ENCODE peak calls at places on chromosomes 2 and 18, in six cellular contexts. Y, C, S, T, K and X are unnamed samples.

GRCh38 chr2:181157326-181157725 is 176.9 kb downstream of the UBE2E3 start:
- DNase-seq in Y (no peak), C (peak), S (no peak), T (no peak), K (no peak), X (no peak)

GRCh38 chr2:152847067-152847466 is 128.6 kb downstream of the ARL6IP6 start:
- DNase-seq in Y (peak), C (no peak), S (no peak), T (no peak), K (no peak), X (no peak)

GRCh38 chr2:74690571-74690970 is 36.5 kb downstream of the SEMA4F start:
- DNase-seq in Y (peak), C (peak), S (no peak), T (no peak), K (no peak), X (peak)

GRCh38 chr2:28754321-28754720 is 2.7 kb downstream of the PPP1CB start:
- DNase-seq in Y (peak), C (no peak), S (no peak), T (no peak), K (no peak), X (no peak)

GRCh38 chr2:222193328-222194008 is 105.3 kb downstream of the PAX3 start:
- DNase-seq in Y (no peak), C (no peak), S (no peak), T (no peak), K (no peak), X (no peak)

GRCh38 chr2:128300621-128301020 is 18.0 kb downstream of the HS6ST1 start:
- DNase-seq in Y (no peak), C (no peak), S (no peak), T (no peak), K (no peak), X (no peak)

GRCh38 chr2:151638188-151638933 is 95.9 kb downstream of the NEB start:
- DNase-seq in Y (no peak), C (no peak), S (peak), T (no peak), K (no peak), X (peak)

GRCh38 chr2:231604101-231604684 is 11.5 kb downstream of the TEX44 start:
- DNase-seq in Y (no peak), C (no peak), S (no peak), T (peak), K (peak), X (peak)

GRCh38 chr2:241741016-241741415 is 6.6 kb downstream of the D2HGDH start:
- DNase-seq in Y (peak), C (no peak), S (no peak), T (no peak), K (no peak), X (no peak)

GRCh38 chr2:160014227-160014626 is 48.2 kb downstream of the PLA2R1 start:
- DNase-seq in Y (no peak), C (no peak), S (no peak), T (no peak), K (no peak), X (no peak)

GRCh38 chr18:48609820-48610815 is 71.3 kb downstream of the CTIF start:
- DNase-seq in Y (no peak), C (no peak), S (no peak), T (no peak), K (no peak), X (no peak)

GRCh38 chr2:148957023-148957422 is 81.5 kb upstream of the LYPD6B start:
- DNase-seq in Y (no peak), C (no peak), S (no peak), T (no peak), K (no peak), X (no peak)

GRCh38 chr2:12321017-12321641 is 395.6 kb upstream of the TRIB2 start:
- DNase-seq in Y (peak), C (peak), S (no peak), T (no peak), K (peak), X (no peak)

GRCh38 chr2:65228249-65228750 is 669 bp downstream of the ACTR2 start:
- DNase-seq in Y (peak), C (no peak), S (no peak), T (no peak), K (no peak), X (peak)

GRCh38 chr2:223933098-223933800 is 11.9 kb downstream of the WDFY1 start:
- DNase-seq in Y (no peak), C (no peak), S (no peak), T (no peak), K (no peak), X (no peak)

GRCh38 chr2:66481100-66481549 is 46.2 kb downstream of the MEIS1 start:
- DNase-seq in Y (peak), C (no peak), S (no peak), T (no peak), K (no peak), X (no peak)

GRCh38 chr2:129320288-129320687 is 659.2 kb upstream of the RAB6C start:
- DNase-seq in Y (no peak), C (no peak), S (no peak), T (no peak), K (no peak), X (no peak)

GRCh38 chr2:21981127-21981526 is 857.4 kb downstream of the TDRD15 start:
- DNase-seq in Y (no peak), C (no peak), S (no peak), T (no peak), K (no peak), X (no peak)

GRCh38 chr2:68951899-68952298 is 794 bp downstream of the GKN2 start:
- DNase-seq in Y (no peak), C (no peak), S (no peak), T (no peak), K (no peak), X (no peak)

GRCh38 chr2:154546341-154546740 is 152.2 kb upstream of the KCNJ3 start:
- DNase-seq in Y (no peak), C (no peak), S (no peak), T (no peak), K (no peak), X (no peak)

GRCh38 chr2:46451131-46451711 is 28.1 kb upstream of the TMEM247 start:
- DNase-seq in Y (no peak), C (peak), S (no peak), T (no peak), K (peak), X (no peak)

GRCh38 chr2:121688820-121689219 is 39.6 kb upstream of the CLASP1 start:
- DNase-seq in Y (no peak), C (no peak), S (no peak), T (no peak), K (no peak), X (no peak)

GRCh38 chr2:159890945-159891588 is 93.1 kb upstream of the CD302 start:
- DNase-seq in Y (no peak), C (no peak), S (no peak), T (no peak), K (no peak), X (no peak)

GRCh38 chr2:143402462-143402861 is 273.2 kb downstream of the ARHGAP15 start:
- DNase-seq in Y (no peak), C (no peak), S (no peak), T (no peak), K (no peak), X (no peak)

GRCh38 chr2:17195016-17195415 is 323.2 kb downstream of the RAD51AP2 start:
- DNase-seq in Y (peak), C (no peak), S (no peak), T (no peak), K (no peak), X (no peak)

GRCh38 chr18:23205980-23206379 is 70.7 kb downstream of the CABLES1 start:
- DNase-seq in Y (no peak), C (no peak), S (no peak), T (no peak), K (no peak), X (no peak)
- TF ChIP-seq CTCF in Y (no peak), C (no peak), S (no peak), T (no peak), K (no peak), X (no peak)

DNA sequence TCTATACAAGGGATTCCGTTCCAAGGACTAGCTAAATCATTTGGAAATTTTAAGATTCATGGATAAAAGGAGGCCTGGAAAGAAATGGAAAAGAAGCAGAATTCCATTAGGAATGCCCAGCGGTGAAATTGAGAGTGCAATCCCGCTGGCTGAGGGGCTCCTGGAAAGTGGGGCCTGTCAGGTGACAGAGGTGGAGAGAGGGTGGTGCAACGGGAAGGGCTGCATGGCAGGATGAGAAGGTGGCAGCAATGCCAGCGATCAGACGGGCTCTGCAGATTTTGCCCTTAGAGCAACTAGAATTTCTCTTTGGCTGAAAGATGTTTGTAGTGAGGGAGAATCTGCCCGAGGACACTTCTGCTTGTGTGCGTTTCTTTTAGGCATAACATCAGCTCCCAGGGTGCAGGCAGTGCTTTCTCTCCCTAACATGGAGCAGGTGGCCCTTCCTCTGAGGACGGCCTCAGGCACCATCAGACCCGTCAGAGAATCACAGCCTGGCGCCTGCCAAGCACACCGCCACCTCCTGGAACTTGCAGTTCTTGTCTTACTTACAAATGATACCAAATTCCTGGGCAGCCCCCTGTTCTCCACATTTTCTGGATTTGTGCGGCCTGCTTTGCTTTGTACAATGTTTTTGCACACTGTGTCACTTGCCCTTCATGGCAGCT is 261.6 kb downstream of the NDUFA10 start:
- DNase-seq in Y (no peak), C (no peak), S (no peak), T (no peak), K (no peak), X (no peak)
- TF ChIP-seq CTCF in Y (no peak), C (peak), S (no peak), T (peak), K (no peak), X (no peak)

DNA sequence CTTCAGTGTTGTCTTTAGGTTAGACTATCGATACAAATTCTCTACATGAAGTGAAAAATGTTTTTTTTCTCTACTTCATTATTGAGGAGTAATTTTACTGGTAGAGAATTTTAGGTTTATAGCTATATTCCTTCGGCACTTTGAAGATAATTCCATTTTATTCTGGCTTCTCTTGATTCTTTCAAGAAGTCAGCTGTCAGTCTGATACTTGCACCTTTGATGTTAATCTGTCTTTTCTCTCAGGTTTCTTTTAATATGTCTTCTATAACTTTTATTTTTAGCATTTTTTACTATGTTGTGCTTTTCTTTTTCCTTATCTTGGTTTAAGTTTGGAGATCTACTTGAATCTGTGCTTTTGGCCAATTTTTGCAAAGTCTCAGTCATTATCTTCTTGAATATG is 18.6 kb downstream of the TSPYL6 start:
- DNase-seq in Y (no peak), C (no peak), S (no peak), T (no peak), K (no peak), X (no peak)
- TF ChIP-seq CTCF in Y (no peak), C (no peak), S (no peak), T (no peak), K (no peak), X (no peak)

DNA sequence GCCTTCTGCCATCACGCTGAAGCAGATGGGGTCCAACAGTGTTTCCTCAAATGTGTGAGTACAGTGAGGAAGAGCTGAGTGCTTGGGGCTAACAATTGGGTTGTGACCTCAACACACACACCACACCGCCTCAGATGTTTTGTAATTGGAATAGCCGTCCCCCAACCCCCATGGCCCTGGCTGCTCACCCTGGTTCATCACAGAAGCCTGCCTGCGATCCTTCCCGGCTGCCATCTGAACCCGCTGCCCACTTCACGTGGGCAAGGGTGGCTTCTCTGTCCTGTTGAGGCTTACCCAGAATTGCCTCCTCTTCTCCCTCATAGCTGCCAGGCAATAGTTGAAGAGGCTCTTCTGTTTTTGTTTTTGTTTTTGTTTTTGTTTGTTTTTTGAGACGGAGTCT is 44.1 kb downstream of the TGOLN2 start:
- DNase-seq in Y (no peak), C (no peak), S (no peak), T (no peak), K (no peak), X (no peak)
- TF ChIP-seq CTCF in Y (no peak), C (no peak), S (no peak), T (no peak), K (no peak), X (no peak)

GRCh38 chr2:106562826-106563594 is 75.8 kb downstream of the CD8B2 start:
- DNase-seq in Y (no peak), C (no peak), S (no peak), T (no peak), K (no peak), X (no peak)
- TF ChIP-seq CTCF in Y (no peak), C (peak), S (no peak), T (peak), K (no peak), X (no peak)

DNA sequence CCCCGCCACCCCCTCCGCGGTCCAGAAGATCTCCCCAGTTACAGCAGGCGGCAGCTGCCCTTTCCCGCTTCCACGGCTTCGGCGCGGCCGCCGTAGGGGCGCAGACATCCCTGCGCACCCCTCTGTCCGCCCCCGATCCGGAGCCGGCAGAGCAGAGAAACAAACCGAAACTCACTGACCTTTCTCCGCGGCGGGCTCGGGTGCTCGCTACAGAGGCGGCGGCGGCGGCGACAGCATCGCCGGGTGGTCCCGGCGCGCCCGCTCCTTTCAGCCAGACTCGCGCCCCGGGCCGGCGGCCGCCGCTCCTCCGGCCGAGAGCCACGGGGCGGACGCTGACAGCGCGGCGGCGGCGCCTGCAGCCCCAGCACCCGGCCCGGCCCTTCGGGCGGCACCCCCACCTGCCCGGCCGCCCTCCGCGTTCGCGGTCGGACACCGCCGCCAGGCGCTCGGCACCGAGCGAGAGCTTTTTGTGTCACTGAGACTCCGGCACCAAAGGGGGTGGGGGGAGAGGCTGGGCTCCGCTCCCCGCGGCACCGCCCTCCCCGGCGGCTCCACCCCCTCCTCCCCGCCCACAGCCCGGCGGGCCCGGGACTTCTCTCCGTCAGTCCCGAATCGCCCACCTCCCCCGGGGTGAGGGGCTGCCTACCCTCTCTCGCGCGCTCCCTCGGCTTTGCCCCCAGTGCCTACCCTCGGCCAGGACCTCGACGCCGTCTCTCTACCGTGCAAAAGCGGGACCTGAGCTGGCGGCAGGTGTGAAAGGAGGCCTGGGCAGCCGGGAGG is 1.4 kb upstream of the RNF152 start:
- DNase-seq in Y (peak), C (no peak), S (peak), T (peak), K (peak), X (peak)
- TF ChIP-seq CTCF in Y (peak), C (peak), S (no peak), T (peak), K (peak), X (peak)

GRCh38 chr2:238685713-238686112 is 162.2 kb upstream of the TWIST2 start:
- DNase-seq in Y (no peak), C (no peak), S (no peak), T (no peak), K (no peak), X (no peak)
- TF ChIP-seq CTCF in Y (no peak), C (no peak), S (no peak), T (peak), K (no peak), X (no peak)